ENCODE peak calls at places on chromosomes 3 and 15, in nine cellular contexts. C is EL; R is activated effector memory CD4-positive, alpha-beta T cell treated with Interleukin-2 at 50 U/mL for 16 hours; J is IMR-90; W is mesothelial cell of epicardium; E is activated CD4-positive, alpha-beta T cell treated with anti-CD3 and anti-CD28 coated beads for 4 hours; Q is uterus; I is stimulated activated CD8-positive, alpha-beta memory T cell treated with anti-CD3 and anti-CD28 coated beads, Interleukin-15, amount 100 ng/mL, for 4 hours; P is Right ventricle myocardium superior. B is an unnamed sample.

GRCh38 chr3:140956058-140956835 is 14.6 kb downstream of the SLC25A36 start:
- DNase-seq in R (no peak), E (no peak), Q (no peak), W (no peak), C (no peak), J (no peak), P (no peak), I (no peak), B (no peak)

GRCh38 chr3:188947401-188947982 is 224.3 kb upstream of the TPRG1 start:
- DNase-seq in R (no peak), I (no peak), Q (peak), W (peak), J (peak), E (no peak), C (peak), P (peak), B (peak)

GRCh38 chr15:67824157-67824899 is 981 bp upstream of the SKOR1 start:
- DNase-seq in E (no peak), Q (no peak), J (no peak), W (no peak), C (no peak), R (no peak), I (no peak), P (no peak), B (no peak)

GRCh38 chr15:91165850-91166249 is 65.8 kb downstream of the SV2B start:
- DNase-seq in E (no peak), R (no peak), J (no peak), Q (no peak), I (no peak), W (no peak), P (no peak), C (no peak), B (no peak)

GRCh38 chr3:181488536-181488935 is 223.2 kb upstream of the SOX2 start:
- DNase-seq in R (no peak), E (no peak), I (no peak), J (no peak), P (no peak), Q (no peak), C (no peak), W (no peak), B (no peak)

GRCh38 chr3:186757686-186758220 is 25.6 kb upstream of the EIF4A2 start:
- DNase-seq in E (no peak), R (no peak), P (no peak), Q (no peak), J (no peak), W (no peak), I (no peak), C (no peak), B (no peak)

GRCh38 chr3:45890405-45890804 is 4.1 kb downstream of the CCR9 start:
- DNase-seq in Q (no peak), C (no peak), P (no peak), R (no peak), W (no peak), I (no peak), J (no peak), E (no peak), B (no peak)

GRCh38 chr3:195259146-195259563 is 11.8 kb downstream of the XXYLT1 start:
- DNase-seq in J (peak), E (no peak), C (peak), W (no peak), P (no peak), Q (no peak), R (peak), I (no peak), B (no peak)

GRCh38 chr15:31393441-31394091 is 66.9 kb downstream of the KLF13 start:
- DNase-seq in W (no peak), J (no peak), E (no peak), P (no peak), C (no peak), R (no peak), I (no peak), Q (no peak), B (no peak)

GRCh38 chr15:34246276-34247010 is 21.6 kb downstream of the EMC4 start:
- DNase-seq in R (no peak), E (no peak), Q (no peak), I (no peak), W (no peak), C (no peak), J (peak), P (no peak), B (no peak)

GRCh38 chr3:196320110-196320509 is 2.1 kb upstream of the DYNLT2B start:
- DNase-seq in C (no peak), I (no peak), E (no peak), W (no peak), J (no peak), R (no peak), Q (no peak), P (no peak), B (no peak)

GRCh38 chr3:36701903-36702374 is 62.4 kb downstream of the DCLK3 start:
- DNase-seq in Q (no peak), E (no peak), C (peak), I (no peak), P (no peak), W (no peak), R (no peak), J (peak), B (no peak)

GRCh38 chr15:57923750-57924149 is 141.8 kb downstream of the ALDH1A2 start:
- DNase-seq in J (no peak), C (peak), I (no peak), W (no peak), R (no peak), E (no peak), Q (no peak), P (no peak), B (peak)

GRCh38 chr3:186989429-186989828 is 59.1 kb downstream of the ST6GAL1 start:
- DNase-seq in E (no peak), J (no peak), I (no peak), W (no peak), P (no peak), Q (no peak), C (no peak), R (no peak), B (no peak)

GRCh38 chr15:98906712-98907083 is 100.9 kb downstream of the PGPEP1L start:
- DNase-seq in I (no peak), W (no peak), C (peak), R (no peak), E (no peak), Q (no peak), P (peak), J (peak), B (peak)

GRCh38 chr3:100665230-100665629 is 44.1 kb upstream of the TFG start:
- DNase-seq in W (no peak), P (no peak), I (peak), E (peak), J (no peak), C (no peak), Q (no peak), R (no peak), B (no peak)

B was measured in tibial artery.